ENCODE peak calls at places on chromosomes 4 and X, in ten cellular contexts. F, N, E, W, M, O, B, K, U and L are unnamed samples.

GRCh38 chr4:154822775-154823174 is 41.7 kb downstream of the RBM46 start:
- DNase-seq in U (no peak), F (no peak), N (peak), B (no peak), O (peak), W (no peak), M (no peak), E (no peak), K (no peak), L (no peak)

GRCh38 chr4:82864336-82865001 is 26.5 kb downstream of the SEC31A start:
- DNase-seq in M (no peak), O (no peak), B (no peak), W (no peak), N (no peak), E (no peak), U (no peak), K (no peak), F (no peak), L (no peak)

GRCh38 chr4:168475745-168476144 is 4.5 kb downstream of the DDX60L start:
- DNase-seq in K (no peak), F (no peak), E (peak), O (peak), M (no peak), U (no peak), N (no peak), W (peak), B (no peak), L (no peak)

GRCh38 chrX:34813618-34814017 is 129.0 kb upstream of the FAM47B start:
- DNase-seq in W (no peak), U (no peak), E (no peak), B (no peak), M (no peak), N (no peak), F (no peak), O (peak), K (no peak), L (no peak)

GRCh38 chr4:72006576-72006975 is 25.2 kb upstream of the NPFFR2 start:
- DNase-seq in M (no peak), F (no peak), U (no peak), O (peak), E (no peak), K (no peak), N (no peak), B (no peak), W (no peak), L (no peak)

GRCh38 chrX:49185062-49185394 is 1.1 kb downstream of the PRICKLE3 start:
- DNase-seq in M (no peak), U (no peak), F (no peak), K (no peak), E (peak), W (no peak), N (no peak), O (no peak), B (no peak), L (no peak)

GRCh38 chr4:38930199-38930598 is 62.6 kb downstream of the FAM114A1 start:
- DNase-seq in U (no peak), M (no peak), B (no peak), K (no peak), W (peak), F (no peak), N (no peak), E (no peak), O (no peak), L (no peak)

GRCh38 chr4:183407128-183407585 is 37.3 kb upstream of the CDKN2AIP start:
- DNase-seq in F (peak), W (peak), O (peak), E (peak), K (peak), B (peak), M (peak), U (peak), N (no peak), L (peak)

GRCh38 chrX:153546386-153546785 is 28.9 kb downstream of the ATP2B3 start:
- DNase-seq in O (no peak), B (no peak), N (no peak), F (no peak), U (no peak), W (no peak), K (no peak), E (no peak), M (no peak), L (no peak)
- TF ChIP-seq CTCF in O (no peak), B (no peak), N (no peak), F (no peak), U (no peak), W (no peak), K (no peak), E (no peak), M (no peak), L (no peak)

GRCh38 chr4:73970945-73971344 is 10.9 kb downstream of the PF4 start:
- DNase-seq in B (no peak), E (no peak), N (no peak), O (no peak), U (no peak), K (no peak), W (no peak), F (no peak), M (no peak), L (no peak)

GRCh38 chr4:73962724-73963123 is 19.1 kb downstream of the PF4 start:
- DNase-seq in O (no peak), N (no peak), U (no peak), K (no peak), F (no peak), W (no peak), M (no peak), E (no peak), B (no peak), L (no peak)

GRCh38 chr4:73970011-73970410 is 11.8 kb downstream of the PF4 start:
- DNase-seq in F (no peak), O (no peak), K (no peak), W (no peak), E (no peak), B (no peak), N (no peak), U (no peak), M (no peak), L (no peak)

GRCh38 chr4:73967891-73968290 is 13.9 kb downstream of the PF4 start:
- DNase-seq in M (no peak), K (no peak), U (no peak), W (no peak), O (no peak), F (no peak), E (no peak), B (no peak), N (no peak), L (no peak)

DNA sequence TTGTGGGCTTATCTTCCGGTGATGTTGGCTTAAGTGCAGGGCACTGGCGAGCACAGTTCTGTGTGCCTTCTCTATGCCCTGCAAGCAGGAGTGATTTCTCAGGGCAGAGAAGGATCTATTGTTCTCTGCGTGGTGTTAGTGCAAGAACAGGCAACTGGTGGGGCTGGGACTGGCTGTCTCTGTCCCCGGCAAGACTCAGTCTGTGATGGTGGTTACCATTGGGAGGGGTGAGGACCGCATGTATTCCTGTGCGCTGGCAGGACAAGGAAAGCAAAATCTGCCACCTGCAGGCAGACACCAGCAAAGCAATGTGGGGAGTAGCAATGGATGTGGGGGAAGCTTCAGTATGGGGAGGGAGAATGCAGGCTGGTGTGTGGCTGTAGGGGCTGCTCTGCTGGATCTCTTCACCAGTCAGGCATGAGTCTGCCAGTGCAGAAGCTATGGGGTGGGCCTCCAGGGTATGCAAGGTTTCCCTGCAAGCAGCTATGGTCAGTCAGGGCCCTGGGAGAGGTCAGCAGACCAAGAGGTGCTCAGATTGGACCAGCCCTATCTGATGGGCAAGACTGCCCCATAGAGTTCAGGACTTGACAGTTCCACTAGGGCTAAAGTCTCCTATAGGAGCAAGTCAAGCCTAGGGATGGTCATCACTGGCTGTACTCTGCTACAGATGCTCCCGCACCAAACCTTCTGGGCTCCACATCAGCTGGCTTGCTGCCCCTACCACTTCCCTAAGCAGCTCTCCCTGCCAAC is 16.8 kb downstream of the PF4 start:
- DNase-seq in W (peak), E (peak), K (peak), N (no peak), O (peak), B (no peak), U (no peak), M (peak), F (no peak), L (no peak)
- TF ChIP-seq CTCF in W (peak), E (peak), K (peak), N (peak), O (peak), B (no peak), U (no peak), M (no peak), F (no peak), L (peak)

GRCh38 chr4:186554485-186554884 is 882 bp downstream of the MTNR1A start:
- DNase-seq in B (no peak), K (no peak), N (no peak), O (peak), M (peak), F (no peak), W (peak), U (no peak), E (peak), L (no peak)
- TF ChIP-seq CTCF in B (no peak), K (no peak), N (peak), O (no peak), M (peak), F (no peak), W (peak), U (no peak), E (peak), L (no peak)

GRCh38 chrX:10722804-10723364 is 102.5 kb upstream of the MID1 start:
- DNase-seq in E (peak), B (no peak), K (no peak), W (peak), N (peak), F (peak), O (peak), U (no peak), M (peak), L (no peak)

GRCh38 chrX:10726647-10727046 is 106.3 kb upstream of the MID1 start:
- DNase-seq in E (no peak), N (no peak), W (no peak), O (peak), U (no peak), B (no peak), F (no peak), K (no peak), M (no peak), L (no peak)

GRCh38 chrX:10729000-10729399 is 108.6 kb upstream of the MID1 start:
- DNase-seq in M (no peak), N (no peak), B (no peak), O (no peak), U (no peak), W (peak), E (peak), K (no peak), F (no peak), L (no peak)

DNA sequence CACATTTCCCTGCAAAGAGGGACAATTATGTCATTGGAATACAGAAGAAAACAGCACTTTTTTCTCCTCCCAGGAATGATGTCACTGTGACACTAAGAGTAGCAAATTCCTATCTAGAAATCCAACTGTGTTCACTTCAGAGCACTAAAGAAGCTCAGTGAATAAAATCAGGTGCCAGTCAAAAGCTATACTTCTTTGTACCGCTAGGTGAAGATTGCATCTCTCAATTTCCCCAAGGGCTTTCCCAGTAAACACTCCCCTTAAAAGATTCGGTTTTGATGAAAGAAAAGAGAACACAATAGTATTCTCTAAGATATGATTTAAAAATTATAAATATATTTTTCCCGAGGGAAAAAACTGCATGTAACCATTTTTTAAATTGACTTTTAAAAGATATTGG is 104.7 kb upstream of the MID1 start:
- DNase-seq in U (no peak), B (no peak), K (no peak), E (peak), N (no peak), M (no peak), F (no peak), W (peak), O (no peak), L (no peak)
- TF ChIP-seq CTCF in U (no peak), B (no peak), K (no peak), E (peak), N (no peak), M (peak), F (no peak), W (peak), O (peak), L (peak)

GRCh38 chr4:132227349-132228165 is 921.5 kb upstream of the PCDH10 start:
- DNase-seq in B (no peak), K (no peak), F (no peak), W (peak), U (no peak), N (no peak), M (peak), E (peak), O (peak), L (no peak)
- TF ChIP-seq CTCF in B (no peak), K (peak), F (no peak), W (peak), U (peak), N (peak), M (peak), E (peak), O (peak), L (no peak)